ENCODE peak calls at places on chromosome 22, in six cellular contexts. L is GM13977, N is aorta, T is GM10248, G is MCF 10A, M is retina. Z is an unnamed sample.

GRCh38 chr22:17734197-17734596 is 40.1 kb downstream of the BID start:
- DNase-seq in L (peak), N (no peak), T (no peak), G (no peak), M (no peak), Z (no peak)

GRCh38 chr22:47409501-47410275 is 647.2 kb downstream of the TBC1D22A start:
- DNase-seq in L (no peak), N (no peak), T (no peak), G (no peak), M (no peak), Z (peak)

GRCh38 chr22:26066534-26066933 is 102.7 kb upstream of the SEZ6L start:
- DNase-seq in L (no peak), N (no peak), T (no peak), G (no peak), M (peak), Z (no peak)

GRCh38 chr22:50696251-50696798 is 23.7 kb downstream of the SHANK3 start:
- DNase-seq in L (no peak), N (no peak), T (no peak), G (no peak), M (no peak), Z (no peak)

GRCh38 chr22:19177164-19178064 is 1.1 kb downstream of the SLC25A1 start:
- DNase-seq in L (no peak), N (no peak), T (no peak), G (peak), M (no peak), Z (no peak)

GRCh38 chr22:21942407-21942895 is 10.2 kb downstream of the PPM1F start:
- DNase-seq in L (no peak), N (peak), T (no peak), G (peak), M (no peak), Z (peak)

GRCh38 chr22:49207008-49207775 is 620.5 kb downstream of the BRD1 start:
- DNase-seq in L (no peak), N (no peak), T (no peak), G (no peak), M (no peak), Z (no peak)

GRCh38 chr22:37610480-37611148 is 2.0 kb downstream of the GGA1 start:
- DNase-seq in L (no peak), N (peak), T (no peak), G (no peak), M (no peak), Z (no peak)

GRCh38 chr22:23501244-23501643 is 78.8 kb downstream of the IGLL1 start:
- DNase-seq in L (no peak), N (no peak), T (no peak), G (no peak), M (no peak), Z (no peak)

GRCh38 chr22:40203568-40203967 is 25.8 kb downstream of the TNRC6B start:
- DNase-seq in L (peak), N (no peak), T (peak), G (no peak), M (no peak), Z (no peak)

GRCh38 chr22:48960576-48960975 is 867.1 kb downstream of the BRD1 start:
- DNase-seq in L (no peak), N (no peak), T (no peak), G (no peak), M (no peak), Z (peak)

GRCh38 chr22:47055073-47055355 is 292.6 kb downstream of the TBC1D22A start:
- DNase-seq in L (no peak), N (no peak), T (no peak), G (no peak), M (no peak), Z (no peak)

GRCh38 chr22:19708323-19709011 is 5.8 kb upstream of the SEPTIN5 start:
- DNase-seq in L (no peak), N (peak), T (no peak), G (no peak), M (no peak), Z (no peak)

GRCh38 chr22:49238181-49239141 is 589.2 kb downstream of the BRD1 start:
- DNase-seq in L (no peak), N (no peak), T (no peak), G (no peak), M (no peak), Z (no peak)

GRCh38 chr22:47826016-47826415 is 1063.6 kb downstream of the TBC1D22A start:
- DNase-seq in L (no peak), N (no peak), T (no peak), G (no peak), M (no peak), Z (no peak)

GRCh38 chr22:25159028-25159427 is 40.6 kb upstream of the CRYBB3 start:
- DNase-seq in L (no peak), N (no peak), T (no peak), G (peak), M (no peak), Z (no peak)

GRCh38 chr22:44710474-44711235 is 8.7 kb downstream of the PRR5 start:
- DNase-seq in L (peak), N (no peak), T (peak), G (no peak), M (no peak), Z (no peak)

GRCh38 chr22:45208993-45209838 is 31.5 kb downstream of the KIAA0930 start:
- DNase-seq in L (no peak), N (peak), T (no peak), G (peak), M (peak), Z (peak)

GRCh38 chr22:23829845-23830372 is 8.9 kb downstream of the DERL3 start:
- DNase-seq in L (no peak), N (peak), T (no peak), G (no peak), M (no peak), Z (peak)

GRCh38 chr22:50613291-50613981 is 12.8 kb downstream of the MAPK8IP2 start:
- DNase-seq in L (no peak), N (no peak), T (no peak), G (no peak), M (no peak), Z (no peak)

GRCh38 chr22:20223421-20224245 is 44.5 kb downstream of the RTN4R start:
- DNase-seq in L (no peak), N (no peak), T (no peak), G (no peak), M (no peak), Z (no peak)

GRCh38 chr22:21904250-21904789 is 36.9 kb upstream of the MAPK1 start:
- DNase-seq in L (peak), N (no peak), T (no peak), G (no peak), M (no peak), Z (no peak)

GRCh38 chr22:47291565-47292495 is 529.4 kb downstream of the TBC1D22A start:
- DNase-seq in L (no peak), N (no peak), T (no peak), G (no peak), M (no peak), Z (no peak)

GRCh38 chr22:41919357-41920224 is 4.7 kb upstream of the SHISA8 start:
- DNase-seq in L (peak), N (peak), T (peak), G (no peak), M (peak), Z (no peak)

GRCh38 chr22:32202539-32203180 is 2.2 kb downstream of the RFPL2 start:
- DNase-seq in L (peak), N (no peak), T (peak), G (peak), M (peak), Z (no peak)

GRCh38 chr22:31431950-31432349 is 32.5 kb downstream of the DRG1 start:
- DNase-seq in L (no peak), N (no peak), T (no peak), G (no peak), M (no peak), Z (no peak)

GRCh38 chr22:19717691-19718254 is 3.5 kb downstream of the SEPTIN5 start:
- DNase-seq in L (peak), N (peak), T (peak), G (peak), M (peak), Z (peak)

GRCh38 chr22:20438678-20439492 is 1.3 kb upstream of the SCARF2 start:
- DNase-seq in L (peak), N (peak), T (peak), G (no peak), M (peak), Z (peak)

GRCh38 chr22:44337658-44338004 is 24.9 kb upstream of the SHISAL1 start:
- DNase-seq in L (no peak), N (peak), T (no peak), G (peak), M (no peak), Z (peak)

Z was measured in SJSA1.